ENCODE peak calls at places on chromosomes 1 and 21, in nine cellular contexts. Z is chondrocyte, X is IMR-90, Q is pancreas, L is stomach, J is kidney, E is hepatocyte, S is glutamatergic neuron, V is osteocyte. D is an unnamed sample.

GRCh38 chr21:26781331-26781730 is 63.9 kb downstream of the ADAMTS1 start:
- DNase-seq in Z (no peak), X (no peak), Q (no peak), L (no peak), J (no peak), E (no peak), S (no peak), V (no peak), D (no peak)

GRCh38 chr1:76083189-76083588 is 8.6 kb downstream of the ST6GALNAC3 start:
- DNase-seq in Z (no peak), X (no peak), Q (no peak), L (no peak), J (no peak), E (no peak), S (no peak), V (no peak), D (no peak)

GRCh38 chr1:228463559-228464455 is 23.4 kb upstream of the RNF187 start:
- DNase-seq in Z (no peak), X (peak), Q (no peak), L (peak), J (peak), E (peak), S (peak), V (no peak), D (peak)

GRCh38 chr1:54574158-54574778 is 26.2 kb downstream of the ACOT11 start:
- DNase-seq in Z (no peak), X (no peak), Q (no peak), L (no peak), J (peak), E (no peak), S (no peak), V (no peak), D (no peak)

GRCh38 chr1:115277276-115277675 is 60.8 kb downstream of the NGF start:
- DNase-seq in Z (no peak), X (peak), Q (no peak), L (no peak), J (no peak), E (no peak), S (no peak), V (no peak), D (no peak)

GRCh38 chr1:32062867-32063230 is 9.9 kb upstream of the TMEM39B start:
- DNase-seq in Z (no peak), X (peak), Q (no peak), L (no peak), J (no peak), E (no peak), S (no peak), V (no peak), D (no peak)

GRCh38 chr1:30450148-30450817 is 273.1 kb downstream of the MATN1 start:
- DNase-seq in Z (no peak), X (no peak), Q (no peak), L (no peak), J (no peak), E (no peak), S (no peak), V (no peak), D (no peak)

GRCh38 chr1:192378878-192379277 is 62.1 kb downstream of the RGS21 start:
- DNase-seq in Z (no peak), X (no peak), Q (no peak), L (no peak), J (no peak), E (no peak), S (no peak), V (no peak), D (no peak)

GRCh38 chr1:154821083-154821482 is 49.0 kb downstream of the KCNN3 start:
- DNase-seq in Z (no peak), X (no peak), Q (no peak), L (no peak), J (no peak), E (no peak), S (no peak), V (no peak), D (no peak)

GRCh38 chr1:88330201-88330600 is 353.9 kb upstream of the PKN2 start:
- DNase-seq in Z (no peak), X (no peak), Q (no peak), L (no peak), J (no peak), E (no peak), S (no peak), V (no peak), D (no peak)

GRCh38 chr1:228004331-228004871 is 2.4 kb upstream of the WNT3A start:
- DNase-seq in Z (no peak), X (no peak), Q (no peak), L (peak), J (no peak), E (peak), S (no peak), V (peak), D (no peak)

GRCh38 chr1:234780531-234781162 is 170.7 kb upstream of the IRF2BP2 start:
- DNase-seq in Z (peak), X (no peak), Q (no peak), L (no peak), J (peak), E (peak), S (no peak), V (peak), D (no peak)

GRCh38 chr1:205577874-205578658 is 53.7 kb downstream of the ELK4 start:
- DNase-seq in Z (peak), X (peak), Q (no peak), L (peak), J (no peak), E (no peak), S (no peak), V (no peak), D (no peak)

GRCh38 chr1:2789986-2790581 is 11.4 kb downstream of the TTC34 start:
- DNase-seq in Z (peak), X (no peak), Q (no peak), L (no peak), J (peak), E (no peak), S (no peak), V (peak), D (no peak)

GRCh38 chr1:63320024-63320799 is 2.2 kb upstream of the FOXD3 start:
- DNase-seq in Z (no peak), X (no peak), Q (no peak), L (no peak), J (no peak), E (peak), S (peak), V (no peak), D (peak)

GRCh38 chr1:101291562-101292035 is 54.8 kb downstream of the S1PR1 start:
- DNase-seq in Z (no peak), X (peak), Q (peak), L (no peak), J (no peak), E (peak), S (no peak), V (no peak), D (no peak)

GRCh38 chr1:164765993-164766720 is 207.2 kb downstream of the PBX1 start:
- DNase-seq in Z (no peak), X (peak), Q (no peak), L (no peak), J (no peak), E (no peak), S (no peak), V (no peak), D (no peak)

GRCh38 chr1:54324750-54325704 is 81.2 kb downstream of the SSBP3 start:
- DNase-seq in Z (no peak), X (peak), Q (no peak), L (no peak), J (no peak), E (peak), S (no peak), V (no peak), D (no peak)

GRCh38 chr21:45479691-45480675 is 62.3 kb downstream of the SLC19A1 start:
- DNase-seq in Z (peak), X (no peak), Q (no peak), L (no peak), J (peak), E (no peak), S (no peak), V (no peak), D (no peak)

GRCh38 chr1:18473195-18473815 is 7.4 kb upstream of the KLHDC7A start:
- DNase-seq in Z (peak), X (no peak), Q (no peak), L (no peak), J (peak), E (no peak), S (no peak), V (no peak), D (no peak)

GRCh38 chr1:31216016-31216415 is 23.7 kb downstream of the NKAIN1 start:
- DNase-seq in Z (no peak), X (peak), Q (peak), L (peak), J (peak), E (peak), S (peak), V (no peak), D (no peak)

GRCh38 chr1:116498789-116499628 is 71.8 kb downstream of the CD58 start:
- DNase-seq in Z (no peak), X (peak), Q (no peak), L (no peak), J (peak), E (peak), S (peak), V (no peak), D (peak)

DNA sequence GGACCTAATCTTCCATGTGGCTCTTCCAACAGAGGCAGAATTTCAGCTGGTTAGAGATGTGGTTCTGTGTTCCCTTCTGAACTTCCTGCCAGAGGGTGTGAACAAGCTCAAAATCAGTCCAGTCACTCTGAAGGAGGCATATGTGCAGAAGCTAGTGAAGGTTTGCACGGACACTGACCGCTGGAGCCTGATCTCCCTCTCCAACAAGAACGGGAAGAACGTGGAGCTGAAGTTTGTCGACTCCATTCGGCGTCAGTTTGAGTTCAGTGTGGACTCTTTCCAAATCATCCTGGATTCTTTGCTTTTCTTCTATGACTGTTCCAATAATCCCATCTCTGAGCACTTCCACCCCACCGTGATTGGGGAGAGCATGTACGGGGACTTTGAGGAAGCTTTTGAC is 17.3 kb downstream of the TENT5C start:
- DNase-seq in Z (no peak), X (no peak), Q (no peak), L (no peak), J (no peak), E (no peak), S (no peak), V (no peak), D (no peak)
- TF ChIP-seq CTCF in Z (no peak), X (no peak), Q (no peak), L (no peak), J (no peak), E (no peak), S (no peak), V (no peak), D (no peak)

DNA sequence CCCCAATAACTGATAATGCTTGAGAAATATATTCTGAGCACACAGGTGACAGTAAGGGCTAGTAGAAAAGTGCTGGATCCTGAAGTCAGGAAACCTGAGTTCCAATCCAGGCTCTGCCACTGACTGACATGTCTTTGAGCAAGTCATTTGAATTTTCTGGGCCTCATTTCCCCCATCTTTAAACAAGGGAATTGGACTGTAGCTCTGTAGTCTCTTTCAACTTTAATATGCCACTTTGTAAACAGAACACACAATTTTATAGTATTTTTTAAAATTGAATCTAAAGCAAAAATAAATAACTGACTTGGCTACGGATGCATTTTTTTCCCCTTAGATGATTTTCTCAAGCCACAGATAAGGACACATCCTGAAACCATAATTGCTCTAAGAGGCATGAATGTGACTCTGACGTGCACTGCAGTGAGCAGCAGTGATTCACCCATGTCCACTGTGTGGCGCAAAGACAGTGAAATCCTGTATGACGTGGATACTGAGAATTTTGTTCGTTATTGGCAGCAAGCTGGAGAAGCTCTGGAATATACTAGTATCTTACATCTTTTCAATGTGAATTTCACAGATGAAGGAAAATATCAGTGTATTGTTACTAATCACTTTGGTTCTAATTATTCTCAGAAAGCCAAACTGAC is 37.0 kb downstream of the LRIG2 start:
- DNase-seq in Z (no peak), X (peak), Q (no peak), L (no peak), J (no peak), E (peak), S (no peak), V (no peak), D (no peak)
- TF ChIP-seq CTCF in Z (peak), X (peak), Q (no peak), L (no peak), J (no peak), E (peak), S (no peak), V (no peak), D (no peak)

GRCh38 chr1:96358057-96358456 is 363.5 kb upstream of the PTBP2 start:
- DNase-seq in Z (no peak), X (no peak), Q (no peak), L (no peak), J (no peak), E (no peak), S (no peak), V (no peak), D (no peak)
- TF ChIP-seq CTCF in Z (no peak), X (no peak), Q (no peak), L (no peak), J (no peak), E (no peak), S (no peak), V (no peak), D (no peak)

GRCh38 chr1:1307908-1308755 is at the start of the genes ACAP3 and PUSL1:
- DNase-seq in Z (no peak), X (peak), Q (peak), L (peak), J (peak), E (peak), S (peak), V (peak), D (peak)
- TF ChIP-seq CTCF in Z (peak), X (no peak), Q (no peak), L (peak), J (no peak), E (no peak), S (no peak), V (no peak), D (no peak)